ENCODE peak calls at places on chromosomes 6 and 20, in seven cellular contexts. M, U, N, J, E, K and V are unnamed samples.

GRCh38 chr6:150928882-150929281 is 63.4 kb downstream of the MTHFD1L start:
- DNase-seq in J (no peak), M (no peak), K (no peak), U (no peak), E (no peak), N (no peak), V (no peak)

GRCh38 chr6:859936-860335 is 167.0 kb upstream of the EXOC2 start:
- DNase-seq in U (no peak), K (no peak), E (no peak), J (no peak), N (no peak), M (no peak), V (no peak)

GRCh38 chr6:150175611-150176151 is 32.8 kb downstream of the PPP1R14C start:
- DNase-seq in M (no peak), K (no peak), E (no peak), U (no peak), N (no peak), J (no peak), V (no peak)

GRCh38 chr20:32886652-32887051 is 27.9 kb downstream of the EFCAB8 start:
- DNase-seq in E (no peak), K (no peak), U (no peak), J (no peak), M (no peak), N (no peak), V (no peak)

GRCh38 chr6:119620846-119621570 is 271.4 kb upstream of the MAN1A1 start:
- DNase-seq in K (peak; percentile 4), J (no peak), M (no peak), U (no peak), N (no peak), E (no peak), V (no peak)

GRCh38 chr20:63957004-63957689 is 931 bp upstream of the UCKL1 start:
- DNase-seq in U (peak; percentile 61), N (peak; percentile 53), E (peak; percentile 87), K (peak; percentile 77), M (peak; percentile 86), J (peak; percentile 45), V (peak; percentile 94)

GRCh38 chr6:74343804-74344203 is 647.8 kb downstream of the CD109 start:
- DNase-seq in U (no peak), E (peak; percentile 1), N (no peak), M (no peak), K (no peak), J (no peak), V (no peak)

GRCh38 chr20:36573798-36574277 is 441 bp downstream of the TGIF2 start:
- DNase-seq in E (no peak), J (no peak), K (peak; percentile 46), N (peak; percentile 37), U (no peak), M (peak; percentile 36), V (no peak)

GRCh38 chr6:24990944-24991747 is 55.4 kb upstream of the RIPOR2 start:
- DNase-seq in M (no peak), J (no peak), U (no peak), N (no peak), E (no peak), K (no peak), V (no peak)

GRCh38 chr6:105373481-105373880 is 29.4 kb downstream of the PREP start:
- DNase-seq in N (no peak), K (no peak), M (no peak), J (no peak), U (no peak), E (no peak), V (no peak)

GRCh38 chr20:32605167-32605656 is 20.1 kb upstream of the NOL4L start:
- DNase-seq in N (no peak), K (no peak), J (no peak), M (no peak), E (no peak), U (no peak), V (no peak)

GRCh38 chr20:7285918-7286556 is 518.6 kb downstream of the BMP2 start:
- DNase-seq in E (peak; percentile 13), N (peak; percentile 76), J (peak; percentile 77), K (peak; percentile 60), M (peak; percentile 72), U (peak; percentile 76), V (no peak)

GRCh38 chr6:159790947-159791598 is 806 bp downstream of the MRPL18 start:
- DNase-seq in U (no peak), N (no peak), M (peak; percentile 54), K (peak; percentile 9), J (no peak), E (no peak), V (no peak)

GRCh38 chr6:109296305-109296915 is 85.9 kb downstream of the CD164 start:
- DNase-seq in E (no peak), K (no peak), M (peak; percentile 75), N (no peak), U (no peak), J (no peak), V (no peak)

GRCh38 chr6:10082385-10082784 is 332.5 kb downstream of the TFAP2A start:
- DNase-seq in K (no peak), N (no peak), E (no peak), M (no peak), J (no peak), U (no peak), V (no peak)

GRCh38 chr6:42105714-42106662 is 36.4 kb downstream of the C6orf132 start:
- DNase-seq in K (no peak), J (no peak), M (no peak), N (no peak), U (no peak), E (no peak), V (no peak)

GRCh38 chr6:33001685-33002084 is 7.7 kb downstream of the HLA-DOA start:
- DNase-seq in M (no peak), N (no peak), J (no peak), K (no peak), E (no peak), U (no peak), V (no peak)

GRCh38 chr6:20835315-20836010 is 301.2 kb downstream of the CDKAL1 start:
- DNase-seq in E (no peak), N (no peak), M (no peak), K (no peak), J (no peak), U (no peak), V (no peak)

GRCh38 chr20:6381887-6382286 is 259.1 kb upstream of the FERMT1 start:
- DNase-seq in J (no peak), N (peak; percentile 8), E (no peak), K (peak; percentile 6), M (no peak), U (no peak), V (no peak)

GRCh38 chr20:33793011-33793931 is 17.9 kb upstream of the CHMP4B start:
- DNase-seq in M (no peak), E (no peak), J (no peak), K (peak; percentile 37), N (no peak), U (peak; percentile 40), V (no peak)

GRCh38 chr20:58550661-58551060 is 35.5 kb upstream of the APCDD1L start:
- DNase-seq in N (no peak), K (no peak), J (no peak), M (peak; percentile 15), U (no peak), E (no peak), V (no peak)

GRCh38 chr6:106883808-106884262 is 90.7 kb downstream of the CD24 start:
- DNase-seq in K (no peak), U (no peak), E (no peak), M (no peak), N (no peak), J (no peak), V (no peak)
- TF ChIP-seq CTCF in K (no peak), U (no peak), E (no peak), M (no peak), N (no peak), J (peak; percentile 41), V (peak; percentile 2)

GRCh38 chr20:47782920-47783552 is 2.2 kb downstream of the SULF2 start:
- DNase-seq in M (no peak), J (no peak), U (no peak), E (peak; percentile 10), N (no peak), K (no peak), V (no peak)
- TF ChIP-seq CTCF in M (no peak), J (no peak), U (no peak), E (no peak), N (no peak), K (no peak), V (no peak)

GRCh38 chr6:157235600-157236039 is 87.7 kb downstream of the TMEM242 start:
- DNase-seq in U (peak; percentile 59), N (peak; percentile 64), K (no peak), M (peak; percentile 67), J (peak; percentile 46), E (peak; percentile 60), V (no peak)
- TF ChIP-seq CTCF in U (peak; percentile 22), N (peak; percentile 21), K (no peak), M (peak; percentile 54), J (peak; percentile 75), E (peak; percentile 55), V (no peak)

GRCh38 chr20:61988665-61989064 is 77.0 kb downstream of the TAF4 start:
- DNase-seq in U (no peak), K (no peak), E (no peak), M (no peak), N (no peak), J (no peak), V (no peak)
- TF ChIP-seq CTCF in U (no peak), K (no peak), E (no peak), M (no peak), N (no peak), J (no peak), V (no peak)